ENCODE peak calls at places on chromosomes 3 and 15, in nine cellular contexts. G is thyroid gland; P is transverse colon; U is A549; D is kidney; N is CD8-positive, alpha-beta T cell; Q is cardiac muscle cell; K is prostate gland; H is OCI-LY7. L is an unnamed sample.

GRCh38 chr3:106261915-106262683 is 393.3 kb upstream of the CBLB start:
- DNase-seq in K (no peak), D (no peak), G (no peak), H (no peak), U (no peak), P (no peak), Q (peak), N (no peak), L (no peak)

GRCh38 chr3:10551821-10552630 is 46.6 kb upstream of the ATP2B2 start:
- DNase-seq in Q (peak), U (no peak), D (no peak), N (peak), K (no peak), H (no peak), P (peak), G (no peak), L (peak)

GRCh38 chr3:43632269-43632733 is 10.5 kb upstream of the ANO10 start:
- DNase-seq in K (no peak), D (no peak), U (peak), H (no peak), N (no peak), G (no peak), Q (peak), P (no peak), L (no peak)

GRCh38 chr3:47411696-47412452 is 31.1 kb downstream of the PTPN23 start:
- DNase-seq in G (no peak), K (no peak), N (no peak), H (no peak), U (no peak), D (peak), Q (no peak), P (no peak), L (no peak)

GRCh38 chr15:40103124-40103858 is 5.4 kb downstream of the BMF start:
- DNase-seq in H (no peak), U (no peak), K (peak), G (peak), Q (peak), N (no peak), P (peak), D (peak), L (no peak)

GRCh38 chr3:40593351-40593750 is 68.6 kb downstream of the ZNF621 start:
- DNase-seq in H (no peak), D (no peak), N (no peak), K (no peak), Q (peak), P (no peak), U (no peak), G (no peak), L (no peak)

GRCh38 chr3:87298111-87298718 is 21.8 kb upstream of the POU1F1 start:
- DNase-seq in G (no peak), P (no peak), N (no peak), H (peak), K (no peak), D (no peak), U (peak), Q (peak), L (peak)

GRCh38 chr3:133472242-133472641 is 72.4 kb downstream of the BFSP2 start:
- DNase-seq in N (no peak), Q (peak), D (no peak), K (no peak), H (no peak), P (peak), U (peak), G (peak), L (no peak)

GRCh38 chr3:157127268-157127667 is 32.7 kb downstream of the CCNL1 start:
- DNase-seq in D (no peak), Q (no peak), U (no peak), P (no peak), K (no peak), G (no peak), N (no peak), H (no peak), L (no peak)

GRCh38 chr3:9165441-9165840 is 84.0 kb downstream of the SRGAP3 start:
- DNase-seq in D (no peak), Q (no peak), N (no peak), P (no peak), U (no peak), H (no peak), K (no peak), G (no peak), L (no peak)

GRCh38 chr15:81897011-81897677 is 148.7 kb downstream of the MEX3B start:
- DNase-seq in D (no peak), K (no peak), N (no peak), Q (peak), P (no peak), U (no peak), G (no peak), H (no peak), L (no peak)

GRCh38 chr15:90075420-90076289 is 26.6 kb downstream of the IDH2 start:
- DNase-seq in N (no peak), Q (no peak), G (peak), D (peak), K (peak), P (peak), U (no peak), H (no peak), L (peak)

GRCh38 chr15:91801836-91802534 is 51.5 kb upstream of the SLCO3A1 start:
- DNase-seq in G (peak), Q (no peak), D (no peak), U (no peak), K (no peak), H (no peak), P (no peak), N (no peak), L (no peak)

GRCh38 chr3:129929383-129929782 is 35.9 kb upstream of the TMCC1 start:
- DNase-seq in K (no peak), U (no peak), P (no peak), Q (no peak), H (no peak), N (no peak), G (no peak), D (no peak), L (no peak)

GRCh38 chr3:107604057-107604802 is 81.5 kb downstream of the BBX start:
- DNase-seq in K (no peak), D (no peak), H (no peak), G (no peak), U (no peak), N (no peak), Q (peak), P (no peak), L (no peak)

GRCh38 chr3:15899438-15899837 is 101.7 kb upstream of the ANKRD28 start:
- DNase-seq in D (no peak), P (no peak), N (no peak), U (peak), Q (peak), G (peak), H (peak), K (no peak), L (peak)

GRCh38 chr3:114878119-114878839 is 268.8 kb downstream of the ZBTB20 start:
- DNase-seq in Q (peak), K (no peak), G (no peak), D (no peak), H (no peak), P (no peak), N (no peak), U (peak), L (no peak)

GRCh38 chr3:138186216-138186615 is 885 bp upstream of the ARMC8 start:
- DNase-seq in H (no peak), U (peak), G (no peak), N (no peak), D (no peak), P (no peak), Q (no peak), K (no peak), L (no peak)

GRCh38 chr3:123346726-123347125 is 102.2 kb downstream of the ADCY5 start:
- DNase-seq in K (no peak), H (no peak), G (no peak), N (no peak), Q (peak), P (no peak), D (no peak), U (no peak), L (no peak)

GRCh38 chr15:88877906-88878305 is 17.4 kb downstream of the HAPLN3 start:
- DNase-seq in N (no peak), K (no peak), D (no peak), Q (no peak), G (no peak), U (no peak), P (no peak), H (no peak), L (no peak)

GRCh38 chr3:37814547-37814946 is 47.1 kb upstream of the CTDSPL start:
- DNase-seq in N (no peak), D (no peak), Q (peak), P (no peak), G (no peak), K (no peak), H (peak), U (no peak), L (no peak)
- TF ChIP-seq CTCF in N (no peak), D (no peak), Q (peak), P (no peak), G (no peak), K (no peak), H (peak), U (peak), L (no peak)

DNA sequence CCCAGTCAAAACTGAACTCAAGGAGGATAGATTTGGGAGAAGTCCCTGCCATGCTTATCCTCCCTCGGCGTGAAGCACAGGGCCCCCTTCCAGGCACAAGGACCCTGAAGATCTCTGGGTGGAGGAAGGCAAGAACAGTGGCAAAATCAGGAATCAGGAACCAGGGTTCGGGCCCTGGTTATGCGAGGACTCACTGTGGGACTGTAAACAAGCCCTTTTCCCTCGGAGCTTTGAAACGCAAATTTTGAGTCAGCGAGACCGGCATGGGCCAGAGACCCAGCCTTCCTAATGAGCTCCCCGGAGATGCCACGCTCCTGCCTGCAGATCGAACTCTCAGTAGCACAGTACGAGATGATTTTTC is 70.2 kb downstream of the SLC12A8 start:
- DNase-seq in P (no peak), G (no peak), D (no peak), U (no peak), N (no peak), Q (no peak), H (no peak), K (no peak), L (peak)
- H3K4me3 ChIP-seq in P (no peak), G (no peak), D (peak), U (no peak), N (peak), Q (no peak), H (no peak), K (no peak), L (peak)

DNA sequence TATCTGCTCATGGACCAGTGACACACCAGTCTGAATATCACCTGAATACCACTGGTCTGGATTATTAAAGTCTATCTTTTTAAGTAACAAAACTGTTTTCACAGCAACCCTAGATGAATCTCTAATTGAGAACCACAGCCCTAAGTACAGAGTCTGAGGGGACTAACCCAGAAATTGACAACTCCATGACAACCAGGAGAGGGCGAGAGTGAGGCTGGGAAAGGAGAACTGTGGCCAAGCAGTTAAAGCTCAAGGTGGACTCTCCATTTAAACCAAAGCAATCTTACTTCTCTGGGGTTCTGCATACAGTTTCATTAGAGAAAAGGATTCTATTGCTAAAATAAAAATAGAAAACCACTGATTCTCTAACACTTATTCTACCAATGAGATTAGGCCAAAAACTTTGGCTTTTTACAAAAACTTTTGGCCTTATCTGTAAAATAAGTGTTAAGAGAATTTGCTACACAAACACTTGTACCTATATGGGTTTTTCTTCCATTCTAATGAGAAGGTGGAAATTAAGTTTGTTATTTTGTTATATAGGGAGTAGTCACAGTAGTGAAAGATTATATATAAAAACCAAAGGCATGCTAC is 11.4 kb downstream of the NEK10 start:
- DNase-seq in G (peak), U (peak), P (peak), Q (peak), D (no peak), N (peak), H (peak), K (no peak), L (peak)
- TF ChIP-seq CTCF in G (no peak), U (peak), P (peak), Q (peak), D (peak), N (no peak), H (peak), K (no peak), L (peak)

GRCh38 chr15:58314593-58315216 is 117.1 kb upstream of the LIPC start:
- DNase-seq in G (no peak), U (no peak), Q (no peak), N (no peak), P (no peak), H (peak), D (no peak), K (no peak), L (no peak)
- H3K4me3 ChIP-seq in G (no peak), U (no peak), Q (no peak), N (no peak), P (no peak), H (no peak), D (no peak), K (no peak), L (no peak)

GRCh38 chr15:48176957-48177356 is 1.1 kb downstream of the MYEF2 start:
- DNase-seq in D (no peak), Q (no peak), K (no peak), H (no peak), N (no peak), P (no peak), G (no peak), U (no peak), L (no peak)

GRCh38 chr15:48178612-48178931 is 477 bp upstream of the MYEF2 start:
- DNase-seq in Q (no peak), K (no peak), G (no peak), D (no peak), H (no peak), N (no peak), P (no peak), U (no peak), L (no peak)

GRCh38 chr15:48176097-48176496 is 2.0 kb downstream of the MYEF2 start:
- DNase-seq in U (no peak), K (no peak), N (no peak), G (no peak), H (no peak), P (no peak), Q (no peak), D (no peak), L (no peak)

GRCh38 chr15:48177383-48177874 is 666 bp downstream of the MYEF2 start:
- DNase-seq in Q (peak), N (peak), U (peak), P (no peak), G (peak), H (peak), D (no peak), K (no peak), L (peak)

GRCh38 chr15:48177875-48178611 is at the start of gene MYEF2:
- DNase-seq in K (peak), D (peak), H (peak), U (peak), G (peak), Q (peak), N (peak), P (peak), L (peak)
- TF ChIP-seq CTCF in K (no peak), D (no peak), H (no peak), U (no peak), G (no peak), Q (no peak), N (no peak), P (peak), L (no peak)

DNA sequence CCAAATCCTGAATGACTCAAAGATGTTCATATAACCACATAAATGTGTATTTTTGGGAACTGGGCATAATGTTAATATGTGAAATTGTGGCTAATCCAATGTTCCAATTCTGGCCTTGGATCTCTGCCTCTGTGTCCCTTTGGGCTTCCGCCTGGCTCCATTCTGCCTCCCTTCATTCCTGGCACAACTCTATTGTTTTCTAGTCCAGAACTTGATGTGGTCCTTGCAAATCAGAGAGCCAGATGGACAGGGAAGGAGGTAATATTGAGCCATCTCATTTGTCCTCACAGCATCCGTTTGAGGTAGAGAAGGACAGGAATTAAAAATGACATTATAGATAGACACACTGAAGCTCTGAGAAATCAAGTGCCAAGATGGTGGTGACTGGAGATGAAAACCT is 355.7 kb upstream of the TBL1XR1 start:
- DNase-seq in N (no peak), H (no peak), U (no peak), G (no peak), P (no peak), K (no peak), D (no peak), Q (no peak), L (no peak)
- H3K4me3 ChIP-seq in N (no peak), H (no peak), U (no peak), G (no peak), P (no peak), K (no peak), D (no peak), Q (no peak), L (no peak)

GRCh38 chr3:60703956-60704736 is 547.1 kb downstream of the FHIT start:
- DNase-seq in Q (no peak), G (no peak), U (no peak), P (no peak), N (no peak), K (no peak), H (no peak), D (no peak), L (no peak)
- TF ChIP-seq CTCF in Q (no peak), G (no peak), U (no peak), P (no peak), N (no peak), K (no peak), H (no peak), D (no peak), L (no peak)

GRCh38 chr15:43514241-43515057 is 3.0 kb upstream of the MAP1A start:
- DNase-seq in Q (peak), D (no peak), N (no peak), U (no peak), H (peak), P (peak), G (no peak), K (no peak), L (peak)
- H3K4me3 ChIP-seq in Q (no peak), D (no peak), N (no peak), U (no peak), H (no peak), P (no peak), G (no peak), K (no peak), L (no peak)

L was measured in GM12865.